ENCODE peak calls at places on chromosomes 13 and 19, in eight cellular contexts. N is Panc1, L is heart left ventricle, J is gastrocnemius medialis, G is Peyer's patch, V is right atrium auricular region, A is lower lobe of right lung, S is DND-41. P is an unnamed sample. For H3K4me1, the result is how much of the 10 kb centered on the place peaks cover.

GRCh38 chr13:100694722-100695644 is 20.4 kb upstream of the TMTC4 start:
- DNase-seq in N (no peak), L (no peak), J (no peak), G (peak), V (no peak), A (no peak), S (no peak), P (no peak)

GRCh38 chr19:4061178-4061682 is 5.5 kb downstream of the ZBTB7A start:
- DNase-seq in N (no peak), L (peak), J (peak), G (peak), V (peak), A (peak), S (no peak), P (peak)

GRCh38 chr19:19385131-19385899 is 20.2 kb upstream of the GATAD2A start:
- DNase-seq in N (peak), L (peak), J (peak), G (peak), V (peak), A (peak), S (peak), P (peak)

GRCh38 chr13:42798118-42798517 is 16.7 kb downstream of the FAM216B start:
- DNase-seq in N (no peak), L (no peak), J (no peak), G (no peak), V (no peak), A (no peak), S (no peak), P (no peak)

GRCh38 chr19:1474765-1475351 is 4.2 kb downstream of the C19orf25 start:
- DNase-seq in N (no peak), L (peak), J (no peak), G (no peak), V (no peak), A (no peak), S (no peak), P (peak)

GRCh38 chr19:12137541-12137940 is 2.6 kb downstream of the ZNF20 start:
- DNase-seq in N (no peak), L (no peak), J (no peak), G (no peak), V (no peak), A (no peak), S (peak), P (no peak)

GRCh38 chr13:49272296-49272695 is 24.6 kb downstream of the CDADC1 start:
- DNase-seq in N (no peak), L (no peak), J (no peak), G (no peak), V (no peak), A (no peak), S (no peak), P (no peak)

GRCh38 chr13:80903911-80904310 is 563.0 kb upstream of the SPRY2 start:
- DNase-seq in N (no peak), L (no peak), J (no peak), G (no peak), V (no peak), A (no peak), S (no peak), P (no peak)

GRCh38 chr13:104534847-104535246 is 1468.6 kb upstream of the SLC10A2 start:
- DNase-seq in N (no peak), L (no peak), J (no peak), G (no peak), V (no peak), A (no peak), S (no peak), P (peak)

GRCh38 chr19:35828694-35829301 is 16.2 kb upstream of the PRODH2 start:
- DNase-seq in N (no peak), L (peak), J (no peak), G (peak), V (no peak), A (no peak), S (peak), P (no peak)

GRCh38 chr19:35123573-35123972 is 8.0 kb downstream of the FXYD3 start:
- DNase-seq in N (no peak), L (no peak), J (peak), G (no peak), V (no peak), A (no peak), S (no peak), P (peak)

GRCh38 chr13:72820156-72820897 is 38.4 kb downstream of the PIBF1 start:
- DNase-seq in N (no peak), L (no peak), J (no peak), G (no peak), V (no peak), A (no peak), S (no peak), P (no peak)

GRCh38 chr13:50594276-50594970 is 249.1 kb downstream of the DLEU7 start:
- DNase-seq in N (no peak), L (no peak), J (no peak), G (peak), V (no peak), A (no peak), S (peak), P (peak)

GRCh38 chr13:48806522-48806921 is 152.8 kb downstream of the CYSLTR2 start:
- DNase-seq in N (no peak), L (no peak), J (no peak), G (no peak), V (no peak), A (no peak), S (no peak), P (no peak)

GRCh38 chr13:31209172-31209818 is 9.5 kb downstream of the B3GLCT start:
- DNase-seq in N (no peak), L (peak), J (peak), G (no peak), V (peak), A (no peak), S (no peak), P (no peak)

GRCh38 chr19:33395561-33396550 is 22.3 kb downstream of the CEBPG start:
- DNase-seq in N (no peak), L (no peak), J (no peak), G (no peak), V (no peak), A (peak), S (no peak), P (no peak)

GRCh38 chr13:64935441-64935840 is 2294.7 kb downstream of the PCDH9 start:
- DNase-seq in N (no peak), L (no peak), J (no peak), G (no peak), V (no peak), A (no peak), S (no peak), P (no peak)

GRCh38 chr13:71638728-71639127 is 228.3 kb downstream of the DACH1 start:
- DNase-seq in N (no peak), L (no peak), J (no peak), G (no peak), V (no peak), A (no peak), S (no peak), P (no peak)

GRCh38 chr19:33399745-33400681 is 26.5 kb downstream of the CEBPG start:
- DNase-seq in N (no peak), L (no peak), J (no peak), G (peak), V (no peak), A (peak), S (no peak), P (no peak)

GRCh38 chr19:10617409-10618121 is 7.8 kb upstream of the SLC44A2 start:
- DNase-seq in N (no peak), L (no peak), J (no peak), G (no peak), V (no peak), A (no peak), S (no peak), P (no peak)

GRCh38 chr19:2446390-2446789 is 10.4 kb downstream of the LMNB2 start:
- DNase-seq in N (no peak), L (no peak), J (peak), G (peak), V (no peak), A (no peak), S (peak), P (no peak)

GRCh38 chr13:112852392-112852791 is 116.6 kb upstream of the MCF2L start:
- DNase-seq in N (no peak), L (no peak), J (no peak), G (peak), V (no peak), A (no peak), S (no peak), P (no peak)

GRCh38 chr13:101267656-101268055 is 148.7 kb downstream of the NALCN start:
- DNase-seq in N (no peak), L (no peak), J (no peak), G (no peak), V (no peak), A (no peak), S (no peak), P (no peak)

GRCh38 chr19:4057913-4058695 is 8.6 kb downstream of the ZBTB7A start:
- DNase-seq in N (no peak), L (peak), J (peak), G (peak), V (peak), A (peak), S (peak), P (peak)

GRCh38 chr13:40874138-40874776 is 84.8 kb downstream of the SLC25A15 start:
- DNase-seq in N (no peak), L (no peak), J (no peak), G (no peak), V (no peak), A (no peak), S (no peak), P (no peak)

DNA sequence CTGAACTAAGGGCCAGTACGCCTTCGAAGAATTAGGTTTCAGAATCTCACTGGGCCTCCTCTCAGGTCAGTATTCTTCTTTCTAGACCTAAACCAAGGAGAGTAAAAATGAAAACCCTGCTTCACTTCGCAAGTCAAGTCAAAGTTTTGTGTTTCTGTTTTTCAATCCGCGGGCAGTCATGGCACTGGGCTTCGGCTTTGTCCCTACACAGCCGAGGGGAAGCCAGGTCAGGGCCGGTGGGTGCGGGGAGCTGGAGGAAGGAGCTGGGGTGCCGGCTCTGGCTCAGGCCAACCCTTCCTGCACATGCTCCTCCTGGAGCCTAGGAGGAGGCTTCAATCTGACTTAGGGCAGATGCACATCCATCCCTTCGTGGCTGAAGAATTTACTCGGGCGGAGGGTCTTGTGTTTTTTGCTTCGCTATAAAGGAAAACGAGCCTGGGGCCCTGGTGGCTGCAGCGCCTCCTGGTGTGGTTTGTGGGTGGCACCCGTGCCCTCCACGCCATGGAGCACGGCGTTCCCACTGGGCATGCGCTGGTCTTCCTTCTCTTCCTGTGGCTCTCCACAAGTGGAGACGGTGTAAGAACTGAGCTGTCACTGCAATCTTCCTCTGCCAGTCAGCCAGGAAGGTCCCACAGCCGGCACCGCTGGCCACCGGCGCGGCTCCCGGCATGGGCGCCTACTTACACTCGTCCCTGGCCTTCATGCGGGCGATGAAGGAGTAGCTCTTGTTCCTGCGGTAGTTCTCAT is 22.5 kb downstream of the C19orf44 start:
- DNase-seq in N (no peak), L (no peak), J (no peak), G (no peak), V (no peak), A (no peak), S (no peak), P (no peak)
- TF ChIP-seq CTCF in N (no peak), L (no peak), J (no peak), G (no peak), V (no peak), A (no peak), S (peak), P (no peak)

DNA sequence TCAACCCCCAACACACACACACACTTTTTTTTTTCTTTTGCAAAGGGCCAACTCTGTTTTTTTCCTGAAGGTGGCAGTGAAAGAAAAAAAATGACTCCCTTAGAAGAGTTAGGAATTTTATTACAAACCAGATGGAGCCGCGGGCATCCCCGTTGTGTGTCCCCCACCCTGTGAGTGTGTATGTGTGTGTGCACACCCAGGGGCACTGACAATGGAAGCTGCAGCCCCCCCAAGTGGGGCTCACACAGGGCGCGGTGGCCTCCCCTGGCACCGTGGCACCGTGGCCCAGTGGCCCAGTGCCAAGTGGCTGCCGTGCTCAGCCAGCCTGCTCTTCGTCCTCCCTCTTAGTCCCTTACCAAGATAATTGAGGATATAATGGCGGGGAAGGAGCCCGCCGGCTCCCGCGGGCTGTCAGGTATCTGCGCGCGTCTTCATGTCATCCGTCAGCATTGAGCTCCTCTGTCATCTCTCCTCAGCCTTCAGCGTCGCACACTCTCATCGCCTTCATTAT is 314.1 kb downstream of the ZNF536 start:
- DNase-seq in N (no peak), L (no peak), J (no peak), G (no peak), V (no peak), A (no peak), S (no peak), P (no peak)
- H3K4me3 ChIP-seq in N (no peak), L (peak), J (no peak), G (no peak), V (peak), A (peak), S (no peak), P (no peak)

GRCh38 chr19:45767410-45767880 is 1.6 kb downstream of the SIX5 start:
- DNase-seq in N (no peak), L (peak), J (peak), G (peak), V (peak), A (peak), S (no peak), P (peak)
- H3K4me1 ChIP-seq in N (under half), L (half or more), J (under half), G (half or more), V (half or more), A (under half), S (under half), P (under half)

GRCh38 chr19:50794778-50795664 is 4.8 kb downstream of the ACP4 start:
- DNase-seq in N (no peak), L (no peak), J (no peak), G (no peak), V (no peak), A (no peak), S (peak), P (peak)
- TF ChIP-seq CTCF in N (peak), L (no peak), J (no peak), G (peak), V (no peak), A (no peak), S (peak), P (no peak)

GRCh38 chr19:55372316-55373081 is 2.2 kb upstream of the IL11 start:
- DNase-seq in N (no peak), L (no peak), J (no peak), G (no peak), V (no peak), A (no peak), S (no peak), P (no peak)

GRCh38 chr19:55369651-55370304 is 485 bp downstream of the IL11 start:
- DNase-seq in N (no peak), L (no peak), J (no peak), G (no peak), V (no peak), A (peak), S (no peak), P (peak)

GRCh38 chr19:55368701-55369563 is 1.3 kb downstream of the IL11 start:
- DNase-seq in N (no peak), L (no peak), J (no peak), G (no peak), V (no peak), A (no peak), S (no peak), P (peak)

GRCh38 chr19:55368106-55368505 is 2.2 kb downstream of the IL11 start:
- DNase-seq in N (no peak), L (no peak), J (no peak), G (no peak), V (no peak), A (no peak), S (no peak), P (no peak)

GRCh38 chr19:55370305-55370988 is at the start of gene IL11:
- DNase-seq in N (no peak), L (no peak), J (no peak), G (no peak), V (no peak), A (no peak), S (no peak), P (no peak)
- H3K4me3 ChIP-seq in N (peak), L (peak), J (no peak), G (no peak), V (peak), A (peak), S (no peak), P (no peak)

P was measured in mucosa of descending colon.